ENCODE peak calls at places on chromosome 1, in five cellular contexts. One of them, this sample, is unnamed.

GRCh38 chr1:44636711-44637589 is 37.3 kb downstream of the TMEM53 start:
- DNase-seq in endodermal cell: no peak
- DNase-seq in effector memory CD4-positive, alpha-beta T cell: no peak
- DNase-seq in NCI-H2081: peak; percentile 65
- DNase-seq in BE2C: no peak
- DNase-seq in this sample: no peak

GRCh38 chr1:17567582-17567981 is 28.1 kb downstream of the ARHGEF10L start:
- DNase-seq in endodermal cell: no peak
- DNase-seq in effector memory CD4-positive, alpha-beta T cell: no peak
- DNase-seq in NCI-H2081: no peak
- DNase-seq in BE2C: no peak
- DNase-seq in this sample: no peak

GRCh38 chr1:5341471-5341870 is 650.8 kb downstream of the NPHP4 start:
- DNase-seq in endodermal cell: no peak
- DNase-seq in effector memory CD4-positive, alpha-beta T cell: no peak
- DNase-seq in NCI-H2081: no peak
- DNase-seq in BE2C: no peak
- DNase-seq in this sample: no peak

GRCh38 chr1:234997201-234998173 is 131.2 kb downstream of the TOMM20 start:
- DNase-seq in endodermal cell: peak; percentile 44
- DNase-seq in effector memory CD4-positive, alpha-beta T cell: no peak
- DNase-seq in NCI-H2081: peak; percentile 96
- DNase-seq in BE2C: peak; percentile 88
- DNase-seq in this sample: no peak

GRCh38 chr1:109373051-109373593 is 24.6 kb downstream of the SORT1 start:
- DNase-seq in endodermal cell: no peak
- DNase-seq in effector memory CD4-positive, alpha-beta T cell: no peak
- DNase-seq in NCI-H2081: no peak
- DNase-seq in BE2C: no peak
- DNase-seq in this sample: no peak

GRCh38 chr1:110635434-110635833 is 29.3 kb upstream of the KCNA2 start:
- DNase-seq in endodermal cell: no peak
- DNase-seq in effector memory CD4-positive, alpha-beta T cell: no peak
- DNase-seq in NCI-H2081: no peak
- DNase-seq in BE2C: no peak
- DNase-seq in this sample: no peak

GRCh38 chr1:208173749-208174148 is 70.4 kb downstream of the PLXNA2 start:
- DNase-seq in endodermal cell: no peak
- DNase-seq in effector memory CD4-positive, alpha-beta T cell: no peak
- DNase-seq in NCI-H2081: no peak
- DNase-seq in BE2C: no peak
- DNase-seq in this sample: no peak

GRCh38 chr1:106768077-106768476 is 288.4 kb upstream of the PRMT6 start:
- DNase-seq in endodermal cell: no peak
- DNase-seq in effector memory CD4-positive, alpha-beta T cell: no peak
- DNase-seq in NCI-H2081: no peak
- DNase-seq in BE2C: no peak
- DNase-seq in this sample: no peak

GRCh38 chr1:26580116-26580515 is 50.6 kb downstream of the RPS6KA1 start:
- DNase-seq in endodermal cell: no peak
- DNase-seq in effector memory CD4-positive, alpha-beta T cell: no peak
- DNase-seq in NCI-H2081: no peak
- DNase-seq in BE2C: no peak
- DNase-seq in this sample: no peak

GRCh38 chr1:46552357-46553237 is 1.1 kb upstream of the KNCN start:
- DNase-seq in endodermal cell: no peak
- DNase-seq in effector memory CD4-positive, alpha-beta T cell: no peak
- DNase-seq in NCI-H2081: no peak
- DNase-seq in BE2C: no peak
- DNase-seq in this sample: no peak

GRCh38 chr1:21594935-21595897 is 73.9 kb downstream of the RAP1GAP start:
- DNase-seq in endodermal cell: peak; percentile 91
- DNase-seq in effector memory CD4-positive, alpha-beta T cell: no peak
- DNase-seq in NCI-H2081: peak; percentile 33
- DNase-seq in BE2C: peak; percentile 57
- DNase-seq in this sample: peak; percentile 78

GRCh38 chr1:41562328-41562727 is 77.8 kb upstream of the EDN2 start:
- DNase-seq in endodermal cell: no peak
- DNase-seq in effector memory CD4-positive, alpha-beta T cell: no peak
- DNase-seq in NCI-H2081: no peak
- DNase-seq in BE2C: no peak
- DNase-seq in this sample: no peak

GRCh38 chr1:108819878-108820277 is 37.0 kb downstream of the AKNAD1 start:
- DNase-seq in endodermal cell: no peak
- DNase-seq in effector memory CD4-positive, alpha-beta T cell: no peak
- DNase-seq in NCI-H2081: no peak
- DNase-seq in BE2C: no peak
- DNase-seq in this sample: no peak

GRCh38 chr1:226738421-226738994 is 574 bp downstream of the ITPKB start:
- DNase-seq in endodermal cell: peak; percentile 81
- DNase-seq in effector memory CD4-positive, alpha-beta T cell: no peak
- DNase-seq in NCI-H2081: peak; percentile 74
- DNase-seq in BE2C: peak; percentile 44
- DNase-seq in this sample: peak; percentile 53

GRCh38 chr1:185241127-185241526 is 75.9 kb downstream of the IVNS1ABP start:
- DNase-seq in endodermal cell: no peak
- DNase-seq in effector memory CD4-positive, alpha-beta T cell: no peak
- DNase-seq in NCI-H2081: no peak
- DNase-seq in BE2C: no peak
- DNase-seq in this sample: no peak

GRCh38 chr1:10399487-10399917 is 638 bp downstream of the PGD start:
- DNase-seq in endodermal cell: no peak
- DNase-seq in effector memory CD4-positive, alpha-beta T cell: no peak
- DNase-seq in NCI-H2081: no peak
- DNase-seq in BE2C: no peak
- DNase-seq in this sample: no peak

GRCh38 chr1:101259744-101260148 is 22.9 kb downstream of the S1PR1 start:
- DNase-seq in endodermal cell: no peak
- DNase-seq in effector memory CD4-positive, alpha-beta T cell: no peak
- DNase-seq in NCI-H2081: no peak
- DNase-seq in BE2C: no peak
- DNase-seq in this sample: no peak

GRCh38 chr1:15833069-15833679 is 14.3 kb upstream of the SPEN start:
- DNase-seq in endodermal cell: peak; percentile 52
- DNase-seq in effector memory CD4-positive, alpha-beta T cell: peak; percentile 39
- DNase-seq in NCI-H2081: peak; percentile 73
- DNase-seq in BE2C: no peak
- DNase-seq in this sample: peak; percentile 45

GRCh38 chr1:61441723-61442262 is 283.1 kb downstream of the TM2D1 start:
- DNase-seq in endodermal cell: no peak
- DNase-seq in effector memory CD4-positive, alpha-beta T cell: no peak
- DNase-seq in NCI-H2081: no peak
- DNase-seq in BE2C: no peak
- DNase-seq in this sample: no peak

GRCh38 chr1:2078170-2078569 is 28.0 kb downstream of the PRKCZ start:
- DNase-seq in endodermal cell: no peak
- DNase-seq in effector memory CD4-positive, alpha-beta T cell: no peak
- DNase-seq in NCI-H2081: no peak
- DNase-seq in BE2C: no peak
- DNase-seq in this sample: no peak

GRCh38 chr1:104092698-104093097 is 343.0 kb downstream of the AMY1C start:
- DNase-seq in endodermal cell: no peak
- DNase-seq in effector memory CD4-positive, alpha-beta T cell: no peak
- DNase-seq in NCI-H2081: peak; percentile 62
- DNase-seq in BE2C: no peak
- DNase-seq in this sample: no peak